ENCODE peak calls at places on chromosomes 7 and 10, in ten cellular contexts. One of them, this sample, is unnamed.

GRCh38 chr10:4191354-4191753 is 406.3 kb upstream of the KLF6 start:
- DNase-seq in fibroblast of mammary gland: no peak
- DNase-seq in hepatocyte: no peak
- DNase-seq in EH: no peak
- DNase-seq in HuH-7.5: no peak
- DNase-seq in type B pancreatic cell: no peak
- DNase-seq in NCI-H510A treated with DMSO at 0.1 percent for 48 hours: no peak
- DNase-seq in activated CD4-positive, alpha-beta T cell treated with anti-CD3 and anti-CD28 coated beads, Interleukin-2, amount 50 U/mL, for 24 hours: no peak
- DNase-seq in dorsolateral prefrontal cortex: no peak
- DNase-seq in DMS53: no peak
- DNase-seq in this sample: no peak

GRCh38 chr10:50807851-50808776 is 68.4 kb downstream of the ASAH2B start:
- DNase-seq in fibroblast of mammary gland: peak
- DNase-seq in hepatocyte: peak
- DNase-seq in EH: peak
- DNase-seq in HuH-7.5: peak
- DNase-seq in type B pancreatic cell: no peak
- DNase-seq in NCI-H510A treated with DMSO at 0.1 percent for 48 hours: no peak
- DNase-seq in activated CD4-positive, alpha-beta T cell treated with anti-CD3 and anti-CD28 coated beads, Interleukin-2, amount 50 U/mL, for 24 hours: no peak
- DNase-seq in dorsolateral prefrontal cortex: no peak
- DNase-seq in DMS53: peak
- DNase-seq in this sample: peak

GRCh38 chr7:81462672-81463071 is 307.2 kb downstream of the HGF start:
- DNase-seq in fibroblast of mammary gland: peak
- DNase-seq in hepatocyte: no peak
- DNase-seq in EH: peak
- DNase-seq in HuH-7.5: no peak
- DNase-seq in type B pancreatic cell: no peak
- DNase-seq in NCI-H510A treated with DMSO at 0.1 percent for 48 hours: no peak
- DNase-seq in activated CD4-positive, alpha-beta T cell treated with anti-CD3 and anti-CD28 coated beads, Interleukin-2, amount 50 U/mL, for 24 hours: no peak
- DNase-seq in dorsolateral prefrontal cortex: no peak
- DNase-seq in DMS53: peak
- DNase-seq in this sample: peak

GRCh38 chr10:6204063-6204340 is 1.3 kb downstream of the PFKFB3 start:
- DNase-seq in fibroblast of mammary gland: no peak
- DNase-seq in hepatocyte: no peak
- DNase-seq in EH: no peak
- DNase-seq in HuH-7.5: peak
- DNase-seq in type B pancreatic cell: no peak
- DNase-seq in NCI-H510A treated with DMSO at 0.1 percent for 48 hours: no peak
- DNase-seq in activated CD4-positive, alpha-beta T cell treated with anti-CD3 and anti-CD28 coated beads, Interleukin-2, amount 50 U/mL, for 24 hours: peak
- DNase-seq in dorsolateral prefrontal cortex: no peak
- DNase-seq in DMS53: peak
- DNase-seq in this sample: peak

GRCh38 chr7:114889646-114890285 is 32.1 kb upstream of the MDFIC start:
- DNase-seq in fibroblast of mammary gland: peak
- DNase-seq in hepatocyte: peak
- DNase-seq in EH: peak
- DNase-seq in HuH-7.5: no peak
- DNase-seq in type B pancreatic cell: no peak
- DNase-seq in NCI-H510A treated with DMSO at 0.1 percent for 48 hours: no peak
- DNase-seq in activated CD4-positive, alpha-beta T cell treated with anti-CD3 and anti-CD28 coated beads, Interleukin-2, amount 50 U/mL, for 24 hours: peak
- DNase-seq in dorsolateral prefrontal cortex: no peak
- DNase-seq in DMS53: peak
- DNase-seq in this sample: peak

GRCh38 chr7:34875481-34875880 is 161.8 kb downstream of the DPY19L1 start:
- DNase-seq in fibroblast of mammary gland: no peak
- DNase-seq in hepatocyte: no peak
- DNase-seq in EH: no peak
- DNase-seq in HuH-7.5: no peak
- DNase-seq in type B pancreatic cell: no peak
- DNase-seq in NCI-H510A treated with DMSO at 0.1 percent for 48 hours: no peak
- DNase-seq in activated CD4-positive, alpha-beta T cell treated with anti-CD3 and anti-CD28 coated beads, Interleukin-2, amount 50 U/mL, for 24 hours: no peak
- DNase-seq in dorsolateral prefrontal cortex: no peak
- DNase-seq in DMS53: no peak
- DNase-seq in this sample: no peak

GRCh38 chr10:132536241-132536963 is 1.2 kb upstream of the INPP5A start:
- DNase-seq in fibroblast of mammary gland: no peak
- DNase-seq in hepatocyte: no peak
- DNase-seq in EH: no peak
- DNase-seq in HuH-7.5: no peak
- DNase-seq in type B pancreatic cell: no peak
- DNase-seq in NCI-H510A treated with DMSO at 0.1 percent for 48 hours: no peak
- DNase-seq in activated CD4-positive, alpha-beta T cell treated with anti-CD3 and anti-CD28 coated beads, Interleukin-2, amount 50 U/mL, for 24 hours: no peak
- DNase-seq in dorsolateral prefrontal cortex: peak
- DNase-seq in DMS53: peak
- DNase-seq in this sample: no peak

GRCh38 chr7:27842094-27842493 is 102.1 kb downstream of the TAX1BP1 start:
- DNase-seq in fibroblast of mammary gland: peak
- DNase-seq in hepatocyte: no peak
- DNase-seq in EH: no peak
- DNase-seq in HuH-7.5: no peak
- DNase-seq in type B pancreatic cell: no peak
- DNase-seq in NCI-H510A treated with DMSO at 0.1 percent for 48 hours: no peak
- DNase-seq in activated CD4-positive, alpha-beta T cell treated with anti-CD3 and anti-CD28 coated beads, Interleukin-2, amount 50 U/mL, for 24 hours: no peak
- DNase-seq in dorsolateral prefrontal cortex: no peak
- DNase-seq in DMS53: no peak
- DNase-seq in this sample: no peak

GRCh38 chr10:97687785-97688781 is 1.0 kb upstream of the AVPI1 start:
- DNase-seq in fibroblast of mammary gland: peak
- DNase-seq in hepatocyte: no peak
- DNase-seq in EH: peak
- DNase-seq in HuH-7.5: no peak
- DNase-seq in type B pancreatic cell: no peak
- DNase-seq in NCI-H510A treated with DMSO at 0.1 percent for 48 hours: no peak
- DNase-seq in activated CD4-positive, alpha-beta T cell treated with anti-CD3 and anti-CD28 coated beads, Interleukin-2, amount 50 U/mL, for 24 hours: no peak
- DNase-seq in dorsolateral prefrontal cortex: no peak
- DNase-seq in DMS53: peak
- DNase-seq in this sample: peak

GRCh38 chr10:3584926-3585784 is 199.9 kb downstream of the KLF6 start:
- DNase-seq in fibroblast of mammary gland: no peak
- DNase-seq in hepatocyte: no peak
- DNase-seq in EH: no peak
- DNase-seq in HuH-7.5: no peak
- DNase-seq in type B pancreatic cell: no peak
- DNase-seq in NCI-H510A treated with DMSO at 0.1 percent for 48 hours: no peak
- DNase-seq in activated CD4-positive, alpha-beta T cell treated with anti-CD3 and anti-CD28 coated beads, Interleukin-2, amount 50 U/mL, for 24 hours: no peak
- DNase-seq in dorsolateral prefrontal cortex: no peak
- DNase-seq in DMS53: no peak
- DNase-seq in this sample: no peak

GRCh38 chr10:73998623-73999622 is 1.0 kb downstream of the VCL start:
- DNase-seq in fibroblast of mammary gland: peak
- DNase-seq in hepatocyte: peak
- DNase-seq in EH: peak
- DNase-seq in HuH-7.5: peak
- DNase-seq in type B pancreatic cell: peak
- DNase-seq in NCI-H510A treated with DMSO at 0.1 percent for 48 hours: peak
- DNase-seq in activated CD4-positive, alpha-beta T cell treated with anti-CD3 and anti-CD28 coated beads, Interleukin-2, amount 50 U/mL, for 24 hours: no peak
- DNase-seq in dorsolateral prefrontal cortex: peak
- DNase-seq in DMS53: peak
- DNase-seq in this sample: peak

GRCh38 chr10:132209130-132209529 is 22.4 kb downstream of the DPYSL4 start:
- DNase-seq in fibroblast of mammary gland: no peak
- DNase-seq in hepatocyte: no peak
- DNase-seq in EH: peak
- DNase-seq in HuH-7.5: no peak
- DNase-seq in type B pancreatic cell: no peak
- DNase-seq in NCI-H510A treated with DMSO at 0.1 percent for 48 hours: no peak
- DNase-seq in activated CD4-positive, alpha-beta T cell treated with anti-CD3 and anti-CD28 coated beads, Interleukin-2, amount 50 U/mL, for 24 hours: no peak
- DNase-seq in dorsolateral prefrontal cortex: no peak
- DNase-seq in DMS53: no peak
- DNase-seq in this sample: peak

GRCh38 chr7:44969049-44969700 is 9.6 kb downstream of the MYO1G start:
- DNase-seq in fibroblast of mammary gland: no peak
- DNase-seq in hepatocyte: no peak
- DNase-seq in EH: no peak
- DNase-seq in HuH-7.5: no peak
- DNase-seq in type B pancreatic cell: no peak
- DNase-seq in NCI-H510A treated with DMSO at 0.1 percent for 48 hours: no peak
- DNase-seq in activated CD4-positive, alpha-beta T cell treated with anti-CD3 and anti-CD28 coated beads, Interleukin-2, amount 50 U/mL, for 24 hours: no peak
- DNase-seq in dorsolateral prefrontal cortex: no peak
- DNase-seq in DMS53: no peak
- DNase-seq in this sample: no peak

GRCh38 chr7:127683776-127684681 is 32.0 kb downstream of the SND1 start:
- DNase-seq in fibroblast of mammary gland: peak
- DNase-seq in hepatocyte: no peak
- DNase-seq in EH: no peak
- DNase-seq in HuH-7.5: no peak
- DNase-seq in type B pancreatic cell: no peak
- DNase-seq in NCI-H510A treated with DMSO at 0.1 percent for 48 hours: no peak
- DNase-seq in activated CD4-positive, alpha-beta T cell treated with anti-CD3 and anti-CD28 coated beads, Interleukin-2, amount 50 U/mL, for 24 hours: no peak
- DNase-seq in dorsolateral prefrontal cortex: no peak
- DNase-seq in DMS53: no peak
- DNase-seq in this sample: no peak

GRCh38 chr7:156903232-156903909 is 10.4 kb upstream of the LMBR1 start:
- DNase-seq in fibroblast of mammary gland: peak
- DNase-seq in hepatocyte: no peak
- DNase-seq in EH: no peak
- DNase-seq in HuH-7.5: no peak
- DNase-seq in type B pancreatic cell: no peak
- DNase-seq in NCI-H510A treated with DMSO at 0.1 percent for 48 hours: no peak
- DNase-seq in activated CD4-positive, alpha-beta T cell treated with anti-CD3 and anti-CD28 coated beads, Interleukin-2, amount 50 U/mL, for 24 hours: no peak
- DNase-seq in dorsolateral prefrontal cortex: no peak
- DNase-seq in DMS53: peak
- DNase-seq in this sample: no peak

GRCh38 chr10:133388265-133388972 is 5.5 kb upstream of the MTG1 start:
- DNase-seq in fibroblast of mammary gland: no peak
- DNase-seq in hepatocyte: no peak
- DNase-seq in EH: no peak
- DNase-seq in HuH-7.5: no peak
- DNase-seq in type B pancreatic cell: no peak
- DNase-seq in NCI-H510A treated with DMSO at 0.1 percent for 48 hours: no peak
- DNase-seq in activated CD4-positive, alpha-beta T cell treated with anti-CD3 and anti-CD28 coated beads, Interleukin-2, amount 50 U/mL, for 24 hours: no peak
- DNase-seq in dorsolateral prefrontal cortex: no peak
- DNase-seq in DMS53: peak
- DNase-seq in this sample: no peak

GRCh38 chr10:49612513-49613159 is 1.2 kb upstream of the CHAT start:
- DNase-seq in fibroblast of mammary gland: no peak
- DNase-seq in hepatocyte: no peak
- DNase-seq in EH: no peak
- DNase-seq in HuH-7.5: no peak
- DNase-seq in type B pancreatic cell: no peak
- DNase-seq in NCI-H510A treated with DMSO at 0.1 percent for 48 hours: no peak
- DNase-seq in activated CD4-positive, alpha-beta T cell treated with anti-CD3 and anti-CD28 coated beads, Interleukin-2, amount 50 U/mL, for 24 hours: no peak
- DNase-seq in dorsolateral prefrontal cortex: no peak
- DNase-seq in DMS53: peak
- DNase-seq in this sample: no peak

GRCh38 chr7:130144632-130145171 is 60.5 kb downstream of the TMEM209 start:
- DNase-seq in fibroblast of mammary gland: peak
- DNase-seq in hepatocyte: no peak
- DNase-seq in EH: peak
- DNase-seq in HuH-7.5: no peak
- DNase-seq in type B pancreatic cell: peak
- DNase-seq in NCI-H510A treated with DMSO at 0.1 percent for 48 hours: no peak
- DNase-seq in activated CD4-positive, alpha-beta T cell treated with anti-CD3 and anti-CD28 coated beads, Interleukin-2, amount 50 U/mL, for 24 hours: no peak
- DNase-seq in dorsolateral prefrontal cortex: no peak
- DNase-seq in DMS53: no peak
- DNase-seq in this sample: peak

GRCh38 chr10:75226656-75227055 is 9.1 kb downstream of the COMTD1 start:
- DNase-seq in fibroblast of mammary gland: no peak
- DNase-seq in hepatocyte: no peak
- DNase-seq in EH: no peak
- DNase-seq in HuH-7.5: no peak
- DNase-seq in type B pancreatic cell: no peak
- DNase-seq in NCI-H510A treated with DMSO at 0.1 percent for 48 hours: no peak
- DNase-seq in activated CD4-positive, alpha-beta T cell treated with anti-CD3 and anti-CD28 coated beads, Interleukin-2, amount 50 U/mL, for 24 hours: no peak
- DNase-seq in dorsolateral prefrontal cortex: no peak
- DNase-seq in DMS53: no peak
- DNase-seq in this sample: no peak

GRCh38 chr10:116866987-116867595 is 17.8 kb downstream of the ENO4 start:
- DNase-seq in fibroblast of mammary gland: peak
- DNase-seq in hepatocyte: no peak
- DNase-seq in EH: peak
- DNase-seq in HuH-7.5: no peak
- DNase-seq in type B pancreatic cell: no peak
- DNase-seq in NCI-H510A treated with DMSO at 0.1 percent for 48 hours: no peak
- DNase-seq in activated CD4-positive, alpha-beta T cell treated with anti-CD3 and anti-CD28 coated beads, Interleukin-2, amount 50 U/mL, for 24 hours: no peak
- DNase-seq in dorsolateral prefrontal cortex: no peak
- DNase-seq in DMS53: no peak
- DNase-seq in this sample: peak

GRCh38 chr10:114492351-114493037 is 88.2 kb upstream of the AFAP1L2 start:
- DNase-seq in fibroblast of mammary gland: no peak
- DNase-seq in hepatocyte: no peak
- DNase-seq in EH: peak
- DNase-seq in HuH-7.5: no peak
- DNase-seq in type B pancreatic cell: no peak
- DNase-seq in NCI-H510A treated with DMSO at 0.1 percent for 48 hours: no peak
- DNase-seq in activated CD4-positive, alpha-beta T cell treated with anti-CD3 and anti-CD28 coated beads, Interleukin-2, amount 50 U/mL, for 24 hours: peak
- DNase-seq in dorsolateral prefrontal cortex: no peak
- DNase-seq in DMS53: no peak
- DNase-seq in this sample: no peak

GRCh38 chr7:95066736-95067530 is 159.5 kb downstream of the PPP1R9A start:
- DNase-seq in fibroblast of mammary gland: peak
- DNase-seq in hepatocyte: peak
- DNase-seq in EH: peak
- DNase-seq in HuH-7.5: peak
- DNase-seq in type B pancreatic cell: no peak
- DNase-seq in NCI-H510A treated with DMSO at 0.1 percent for 48 hours: no peak
- DNase-seq in activated CD4-positive, alpha-beta T cell treated with anti-CD3 and anti-CD28 coated beads, Interleukin-2, amount 50 U/mL, for 24 hours: no peak
- DNase-seq in dorsolateral prefrontal cortex: no peak
- DNase-seq in DMS53: peak
- DNase-seq in this sample: no peak

GRCh38 chr10:33334839-33335549 is 527 bp upstream of the NRP1 start:
- DNase-seq in fibroblast of mammary gland: peak
- DNase-seq in hepatocyte: peak
- DNase-seq in EH: peak
- DNase-seq in HuH-7.5: peak
- DNase-seq in type B pancreatic cell: peak
- DNase-seq in NCI-H510A treated with DMSO at 0.1 percent for 48 hours: peak
- DNase-seq in activated CD4-positive, alpha-beta T cell treated with anti-CD3 and anti-CD28 coated beads, Interleukin-2, amount 50 U/mL, for 24 hours: peak
- DNase-seq in dorsolateral prefrontal cortex: peak
- DNase-seq in DMS53: peak
- DNase-seq in this sample: peak

GRCh38 chr7:79452032-79452494 is 1.4 kb downstream of the MAGI2 start:
- DNase-seq in fibroblast of mammary gland: peak
- DNase-seq in hepatocyte: peak
- DNase-seq in EH: peak
- DNase-seq in HuH-7.5: peak
- DNase-seq in type B pancreatic cell: peak
- DNase-seq in NCI-H510A treated with DMSO at 0.1 percent for 48 hours: peak
- DNase-seq in activated CD4-positive, alpha-beta T cell treated with anti-CD3 and anti-CD28 coated beads, Interleukin-2, amount 50 U/mL, for 24 hours: no peak
- DNase-seq in dorsolateral prefrontal cortex: peak
- DNase-seq in DMS53: peak
- DNase-seq in this sample: peak

GRCh38 chr7:127771707-127772106 is 119.7 kb downstream of the SND1 start:
- DNase-seq in fibroblast of mammary gland: no peak
- DNase-seq in hepatocyte: no peak
- DNase-seq in EH: no peak
- DNase-seq in HuH-7.5: no peak
- DNase-seq in type B pancreatic cell: no peak
- DNase-seq in NCI-H510A treated with DMSO at 0.1 percent for 48 hours: no peak
- DNase-seq in activated CD4-positive, alpha-beta T cell treated with anti-CD3 and anti-CD28 coated beads, Interleukin-2, amount 50 U/mL, for 24 hours: no peak
- DNase-seq in dorsolateral prefrontal cortex: no peak
- DNase-seq in DMS53: no peak
- DNase-seq in this sample: no peak

GRCh38 chr10:78250313-78251040 is 216.8 kb downstream of the RPS24 start:
- DNase-seq in fibroblast of mammary gland: no peak
- DNase-seq in hepatocyte: no peak
- DNase-seq in EH: no peak
- DNase-seq in HuH-7.5: no peak
- DNase-seq in type B pancreatic cell: no peak
- DNase-seq in NCI-H510A treated with DMSO at 0.1 percent for 48 hours: peak
- DNase-seq in activated CD4-positive, alpha-beta T cell treated with anti-CD3 and anti-CD28 coated beads, Interleukin-2, amount 50 U/mL, for 24 hours: no peak
- DNase-seq in dorsolateral prefrontal cortex: no peak
- DNase-seq in DMS53: peak
- DNase-seq in this sample: no peak